ENCODE peak calls at places on chromosomes 2 and 18, in nine cellular contexts. C, E, D, S, I, Y, W, F and Z are unnamed samples.

GRCh38 chr2:187461294-187462261 is 13.5 kb upstream of the CALCRL start:
- DNase-seq in S (no peak), W (peak), E (peak), C (no peak), D (no peak), F (no peak), I (no peak), Y (no peak), Z (no peak)

GRCh38 chr18:79987566-79987965 is 797 bp downstream of the TXNL4A start:
- DNase-seq in S (no peak), E (peak), I (no peak), F (no peak), W (no peak), D (no peak), Y (no peak), C (no peak), Z (no peak)

GRCh38 chr18:63237911-63238710 is 81.5 kb downstream of the BCL2 start:
- DNase-seq in F (peak), S (no peak), I (peak), W (peak), Y (peak), D (no peak), E (peak), C (peak), Z (peak)

GRCh38 chr2:237444026-237444425 is 30.1 kb upstream of the COL6A3 start:
- DNase-seq in C (no peak), F (no peak), Y (no peak), E (no peak), I (no peak), S (no peak), D (no peak), W (no peak), Z (no peak)

GRCh38 chr18:23401400-23402347 is 51.4 kb upstream of the RIOK3 start:
- DNase-seq in I (peak), F (peak), C (no peak), E (peak), W (peak), D (no peak), S (no peak), Y (no peak), Z (no peak)

GRCh38 chr2:139055165-139055564 is 275.0 kb upstream of the NXPH2 start:
- DNase-seq in F (no peak), W (no peak), D (no peak), S (no peak), C (no peak), Y (no peak), I (no peak), E (no peak), Z (no peak)

GRCh38 chr18:45834303-45834702 is 8.8 kb downstream of the SIGLEC15 start:
- DNase-seq in F (no peak), W (no peak), D (no peak), C (no peak), I (no peak), S (no peak), Y (no peak), E (no peak), Z (no peak)

GRCh38 chr2:10499911-10500521 is 51.9 kb upstream of the ODC1 start:
- DNase-seq in S (no peak), D (peak), C (no peak), Y (no peak), I (no peak), W (no peak), F (no peak), E (no peak), Z (no peak)

GRCh38 chr2:43129676-43130547 is 96.5 kb downstream of the ZFP36L2 start:
- DNase-seq in Y (no peak), F (no peak), S (no peak), D (no peak), W (peak), I (no peak), E (peak), C (no peak), Z (no peak)

GRCh38 chr2:68744517-68744916 is 9.9 kb downstream of the ARHGAP25 start:
- DNase-seq in I (no peak), F (no peak), D (peak), C (no peak), S (no peak), W (no peak), Y (no peak), E (no peak), Z (no peak)

GRCh38 chr2:10798783-10799182 is 13.8 kb downstream of the PDIA6 start:
- DNase-seq in F (no peak), W (no peak), E (no peak), I (no peak), D (no peak), Y (no peak), C (no peak), S (no peak), Z (no peak)

GRCh38 chr2:238286987-238287386 is 1.4 kb downstream of the PER2 start:
- DNase-seq in S (no peak), F (no peak), D (no peak), Y (no peak), E (no peak), W (peak), I (peak), C (no peak), Z (no peak)

GRCh38 chr18:62098960-62099359 is 87.9 kb downstream of the PIGN start:
- DNase-seq in C (no peak), W (no peak), D (no peak), E (no peak), Y (no peak), S (no peak), I (no peak), F (no peak), Z (no peak)

GRCh38 chr18:54641734-54642133 is 50.7 kb downstream of the DYNAP start:
- DNase-seq in E (no peak), S (no peak), I (no peak), C (no peak), D (no peak), W (no peak), Y (no peak), F (no peak), Z (no peak)

DNA sequence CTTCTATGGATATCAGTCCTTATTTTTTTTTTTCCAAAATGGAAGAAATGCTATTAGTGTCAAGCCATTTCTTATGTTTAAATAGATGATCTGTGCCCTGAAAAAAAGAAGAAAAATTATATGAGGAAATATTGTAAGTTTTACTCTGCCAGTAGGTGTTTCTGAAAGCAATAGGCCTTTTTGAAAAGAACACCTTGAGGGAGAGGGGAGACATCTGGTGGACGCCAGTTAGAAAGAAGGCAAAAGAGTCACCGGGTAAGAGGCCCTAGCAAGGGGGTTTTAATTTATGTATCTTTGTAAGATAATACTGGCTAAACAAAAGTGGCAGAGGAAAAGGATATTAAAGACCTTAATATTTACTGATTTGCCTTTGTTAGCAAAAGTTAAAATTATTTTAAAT is 56.1 kb downstream of the DYNAP start:
- DNase-seq in D (no peak), W (no peak), S (peak), F (peak), E (peak), C (no peak), I (peak), Y (no peak), Z (no peak)
- TF ChIP-seq CTCF in D (no peak), W (no peak), S (peak), F (peak), E (peak), C (peak), I (peak), Y (peak), Z (no peak)

GRCh38 chr2:241950413-241950863 is 80.9 kb downstream of the RTP5 start:
- DNase-seq in W (no peak), Y (no peak), C (no peak), I (no peak), S (no peak), D (no peak), E (no peak), F (no peak), Z (no peak)

GRCh38 chr2:241948901-241949735 is 79.6 kb downstream of the RTP5 start:
- DNase-seq in C (no peak), E (no peak), F (no peak), Y (no peak), D (no peak), W (no peak), I (no peak), S (no peak), Z (no peak)

GRCh38 chr2:241951920-241952319 is 82.4 kb downstream of the RTP5 start:
- DNase-seq in S (no peak), I (no peak), F (no peak), C (no peak), Y (no peak), D (no peak), E (no peak), W (no peak), Z (no peak)

GRCh38 chr2:241949736-241950412 is 80.3 kb downstream of the RTP5 start:
- DNase-seq in D (no peak), S (no peak), W (no peak), Y (no peak), I (no peak), C (no peak), E (no peak), F (no peak), Z (no peak)

GRCh38 chr2:241950878-241951331 is 81.4 kb downstream of the RTP5 start:
- DNase-seq in I (peak), W (peak), Y (no peak), D (no peak), S (peak), F (peak), C (peak), E (peak), Z (peak)
- TF ChIP-seq CTCF in I (peak), W (peak), Y (peak), D (peak), S (peak), F (peak), C (peak), E (peak), Z (peak)

GRCh38 chr2:71778514-71779305 is 325.3 kb downstream of the DYSF start:
- DNase-seq in W (no peak), I (no peak), E (no peak), S (no peak), C (no peak), Y (no peak), F (no peak), D (peak), Z (no peak)
- TF ChIP-seq CTCF in W (no peak), I (no peak), E (no peak), S (no peak), C (no peak), Y (peak), F (peak), D (no peak), Z (no peak)

GRCh38 chr18:8882632-8883408 is 177.5 kb downstream of the MTCL1 start:
- DNase-seq in I (peak), C (no peak), Y (no peak), W (no peak), S (peak), E (no peak), D (no peak), F (no peak), Z (no peak)
- TF ChIP-seq CTCF in I (no peak), C (no peak), Y (no peak), W (no peak), S (peak), E (peak), D (no peak), F (peak), Z (no peak)

DNA sequence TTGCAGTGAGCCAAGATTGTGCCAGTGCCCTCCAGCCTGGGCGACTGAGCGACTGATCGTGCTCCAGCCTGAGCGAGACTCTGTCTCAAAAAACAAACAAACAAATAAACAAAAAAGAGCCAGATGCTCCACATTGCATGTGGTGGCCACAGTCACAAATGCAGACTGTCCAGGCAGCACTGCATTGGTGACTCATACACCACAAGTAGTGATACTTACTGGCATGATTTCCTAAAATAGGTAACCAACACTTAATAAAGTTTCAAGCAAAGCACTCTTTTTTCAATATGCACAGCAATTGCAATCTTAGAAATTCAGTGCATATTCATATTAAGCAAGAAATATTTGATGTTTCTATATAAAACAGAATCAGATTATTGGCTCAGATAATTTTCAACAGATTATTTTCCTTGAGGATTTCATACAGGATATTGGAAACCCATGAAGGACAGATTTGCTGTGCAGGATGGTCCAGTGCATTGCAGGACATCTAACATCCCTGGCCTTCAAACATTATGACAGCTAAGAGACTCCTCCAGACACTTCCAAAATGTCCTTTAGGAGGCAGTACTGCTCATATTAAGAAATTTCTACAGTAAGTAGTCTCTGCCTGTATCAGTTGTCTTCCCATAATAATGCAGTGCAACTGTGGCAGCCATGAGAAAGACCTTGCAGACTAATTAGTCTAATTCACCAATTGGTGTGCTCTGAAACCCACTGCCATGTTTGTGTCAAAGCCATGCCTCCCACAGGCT is 10.5 kb upstream of the SLC1A4 start:
- DNase-seq in E (peak), S (peak), C (no peak), F (peak), D (no peak), W (peak), I (no peak), Y (no peak), Z (no peak)
- TF ChIP-seq CTCF in E (peak), S (peak), C (peak), F (peak), D (no peak), W (peak), I (no peak), Y (no peak), Z (no peak)

GRCh38 chr2:235551965-235552364 is 58.1 kb downstream of the AGAP1 start:
- DNase-seq in F (peak), S (peak), C (peak), W (peak), Y (no peak), E (peak), D (peak), I (peak), Z (no peak)

GRCh38 chr2:235553291-235553690 is 59.4 kb downstream of the AGAP1 start:
- DNase-seq in C (no peak), W (no peak), S (no peak), F (no peak), I (no peak), E (no peak), D (no peak), Y (no peak), Z (no peak)

GRCh38 chr2:235554385-235554784 is 60.5 kb downstream of the AGAP1 start:
- DNase-seq in Y (no peak), C (no peak), S (no peak), I (no peak), F (no peak), W (no peak), E (no peak), D (no peak), Z (no peak)

GRCh38 chr2:235553696-235554100 is 59.9 kb downstream of the AGAP1 start:
- DNase-seq in E (no peak), D (no peak), F (no peak), C (no peak), I (peak), Y (no peak), S (no peak), W (no peak), Z (no peak)

DNA sequence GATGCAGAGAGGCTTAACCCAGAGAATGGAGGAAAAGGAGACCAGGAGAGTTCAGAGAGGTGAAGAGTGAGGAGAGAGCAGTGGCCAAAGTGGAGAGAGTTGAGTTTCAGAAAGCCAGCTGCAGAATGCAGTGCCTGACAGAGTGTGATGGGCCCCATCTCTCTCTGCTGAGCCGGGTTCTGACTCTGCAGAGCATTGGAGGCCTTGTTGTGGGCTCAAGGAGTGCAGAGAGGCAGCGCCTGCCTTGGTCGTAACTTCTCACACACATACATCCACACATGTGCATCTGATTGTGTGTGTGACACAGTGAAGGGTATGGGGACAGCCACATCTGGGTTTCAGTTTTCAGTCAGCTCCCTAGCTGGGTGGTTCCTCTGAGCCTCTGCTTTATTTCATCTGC is 58.8 kb downstream of the AGAP1 start:
- DNase-seq in D (no peak), I (no peak), Y (no peak), F (no peak), E (no peak), C (no peak), W (no peak), S (peak), Z (no peak)
- TF ChIP-seq CTCF in D (no peak), I (no peak), Y (no peak), F (no peak), E (no peak), C (no peak), W (no peak), S (no peak), Z (no peak)

GRCh38 chr2:108370080-108370479 is 7.7 kb upstream of the SULT1C4 start:
- DNase-seq in E (no peak), I (no peak), F (peak), D (no peak), Y (no peak), S (no peak), W (no peak), C (no peak), Z (no peak)

GRCh38 chr2:108365656-108366055 is 12.1 kb upstream of the SULT1C4 start:
- DNase-seq in Y (no peak), D (no peak), W (no peak), F (no peak), S (no peak), C (no peak), I (no peak), E (no peak), Z (no peak)

GRCh38 chr2:108367014-108367413 is 10.7 kb upstream of the SULT1C4 start:
- DNase-seq in W (no peak), F (no peak), E (no peak), C (no peak), S (no peak), D (no peak), I (no peak), Y (no peak), Z (no peak)

GRCh38 chr2:108367776-108368175 is 10.0 kb upstream of the SULT1C4 start:
- DNase-seq in F (no peak), S (no peak), C (no peak), I (no peak), E (no peak), W (no peak), D (no peak), Y (no peak), Z (no peak)

DNA sequence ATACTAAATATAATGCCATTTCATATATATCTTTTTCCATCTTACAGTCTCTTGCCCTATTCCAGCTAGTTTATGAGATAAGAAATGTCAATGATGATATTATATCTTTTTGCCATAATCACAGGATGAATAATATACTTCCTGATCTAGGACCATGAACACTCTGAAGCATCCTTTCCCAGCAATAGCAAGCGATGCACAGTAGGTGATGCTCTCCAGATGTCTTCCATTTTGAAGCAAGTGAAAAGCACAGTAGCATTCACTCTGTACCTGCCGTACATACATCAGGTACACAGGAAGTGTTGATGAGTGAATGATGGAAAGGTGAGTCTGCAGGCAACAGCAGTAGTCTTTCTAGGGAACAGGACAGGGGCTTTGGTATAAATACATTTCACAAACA is 8.6 kb upstream of the SULT1C4 start:
- DNase-seq in D (no peak), F (no peak), E (no peak), W (no peak), I (no peak), Y (no peak), C (no peak), S (no peak), Z (no peak)
- TF ChIP-seq CTCF in D (no peak), F (peak), E (no peak), W (no peak), I (no peak), Y (peak), C (no peak), S (no peak), Z (no peak)

DNA sequence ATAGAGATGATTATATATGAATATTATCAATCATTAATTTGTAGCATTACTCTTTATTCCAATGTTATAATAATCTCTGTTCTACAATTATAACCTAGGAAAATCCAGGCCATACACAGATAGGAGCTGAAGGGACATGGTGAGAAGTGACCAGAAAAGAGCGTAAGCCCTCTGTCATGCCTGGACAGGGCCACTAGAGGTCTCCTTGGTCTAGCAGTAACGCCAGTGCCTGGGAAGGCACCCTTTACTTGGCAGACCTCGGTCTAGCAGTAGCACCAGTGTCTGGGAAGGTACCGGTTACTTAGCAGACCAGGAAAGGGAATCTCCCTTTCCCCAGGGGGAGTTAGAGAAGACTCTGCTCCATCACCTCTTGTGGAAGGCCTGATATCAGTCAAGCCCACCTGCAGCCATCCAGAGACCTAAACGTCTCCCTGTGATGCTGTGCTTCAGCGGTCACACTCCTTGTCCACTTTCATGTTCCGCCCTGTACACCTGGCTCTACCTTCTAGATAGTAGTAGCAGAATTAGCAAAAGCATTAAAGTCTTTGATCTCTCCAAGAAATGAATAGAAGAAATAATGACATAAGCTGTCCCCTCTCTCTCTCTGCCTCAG is 447.5 kb upstream of the FSIP2 start:
- DNase-seq in D (no peak), I (peak), S (peak), F (peak), W (peak), E (peak), Y (no peak), C (no peak), Z (peak)
- TF ChIP-seq CTCF in D (no peak), I (peak), S (peak), F (peak), W (peak), E (peak), Y (peak), C (peak), Z (peak)